ENCODE peak calls at places on chromosomes 2 and 18, in six cellular contexts. One of them, this sample, is unnamed.

GRCh38 chr2:74424139-74424992 is 2.8 kb downstream of the WDR54 start:
- DNase-seq in Peyer's patch: no peak
- DNase-seq in GM13976: no peak
- DNase-seq in left lung: no peak
- DNase-seq in BE2C: no peak
- DNase-seq in CD8-positive, alpha-beta T cell: no peak
- DNase-seq in this sample: no peak

GRCh38 chr2:1802046-1802445 is 57.7 kb upstream of the PXDN start:
- DNase-seq in Peyer's patch: no peak
- DNase-seq in GM13976: no peak
- DNase-seq in left lung: no peak
- DNase-seq in BE2C: no peak
- DNase-seq in CD8-positive, alpha-beta T cell: no peak
- DNase-seq in this sample: no peak

GRCh38 chr2:12169060-12169406 is 422.6 kb downstream of the LPIN1 start:
- DNase-seq in Peyer's patch: no peak
- DNase-seq in GM13976: no peak
- DNase-seq in left lung: peak; percentile 44
- DNase-seq in BE2C: no peak
- DNase-seq in CD8-positive, alpha-beta T cell: no peak
- DNase-seq in this sample: no peak

GRCh38 chr18:8215741-8216140 is 393.5 kb upstream of the RAB12 start:
- DNase-seq in Peyer's patch: no peak
- DNase-seq in GM13976: no peak
- DNase-seq in left lung: no peak
- DNase-seq in BE2C: no peak
- DNase-seq in CD8-positive, alpha-beta T cell: no peak
- DNase-seq in this sample: no peak

GRCh38 chr2:47028846-47029560 is 113.4 kb upstream of the MCFD2 start:
- DNase-seq in Peyer's patch: no peak
- DNase-seq in GM13976: no peak
- DNase-seq in left lung: no peak
- DNase-seq in BE2C: no peak
- DNase-seq in CD8-positive, alpha-beta T cell: no peak
- DNase-seq in this sample: no peak

GRCh38 chr18:10705786-10706185 is 180.0 kb downstream of the NAPG start:
- DNase-seq in Peyer's patch: no peak
- DNase-seq in GM13976: no peak
- DNase-seq in left lung: no peak
- DNase-seq in BE2C: no peak
- DNase-seq in CD8-positive, alpha-beta T cell: no peak
- DNase-seq in this sample: no peak

GRCh38 chr18:6405237-6406074 is 9.3 kb downstream of the L3MBTL4 start:
- DNase-seq in Peyer's patch: no peak
- DNase-seq in GM13976: no peak
- DNase-seq in left lung: no peak
- DNase-seq in BE2C: no peak
- DNase-seq in CD8-positive, alpha-beta T cell: no peak
- DNase-seq in this sample: no peak

GRCh38 chr2:122651780-122652179 is 896.3 kb downstream of the TSN start:
- DNase-seq in Peyer's patch: no peak
- DNase-seq in GM13976: no peak
- DNase-seq in left lung: no peak
- DNase-seq in BE2C: no peak
- DNase-seq in CD8-positive, alpha-beta T cell: no peak
- DNase-seq in this sample: no peak

GRCh38 chr2:239893236-239893515 is 132.0 kb downstream of the NDUFA10 start:
- DNase-seq in Peyer's patch: no peak
- DNase-seq in GM13976: no peak
- DNase-seq in left lung: no peak
- DNase-seq in BE2C: peak; percentile 54
- DNase-seq in CD8-positive, alpha-beta T cell: no peak
- DNase-seq in this sample: no peak

DNA sequence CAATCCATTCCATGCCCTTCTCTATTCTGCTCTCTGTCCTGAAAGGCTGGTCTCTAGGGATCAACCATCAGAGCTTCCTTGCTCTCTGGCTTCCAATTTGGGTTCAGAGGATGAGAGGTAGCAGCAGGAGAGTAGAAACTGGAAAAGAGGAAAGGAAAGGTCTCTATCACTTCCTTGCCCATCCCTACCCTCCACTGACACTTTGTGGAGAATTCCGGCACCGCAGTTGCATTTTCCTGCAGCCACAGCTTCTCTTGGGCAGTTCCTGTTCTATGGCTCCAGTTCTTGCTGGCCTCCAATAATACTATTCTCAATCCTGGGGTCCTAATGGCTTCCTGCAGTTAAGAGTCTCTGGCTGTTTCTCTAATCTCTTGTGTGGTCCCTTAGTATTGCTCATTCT is 13.3 kb upstream of the IMPACT start:
- DNase-seq in Peyer's patch: no peak
- DNase-seq in GM13976: no peak
- DNase-seq in left lung: no peak
- DNase-seq in BE2C: peak; percentile 8
- DNase-seq in CD8-positive, alpha-beta T cell: no peak
- DNase-seq in this sample: no peak
- TF ChIP-seq CTCF in Peyer's patch: no peak
- TF ChIP-seq CTCF in GM13976: no peak
- TF ChIP-seq CTCF in left lung: peak; percentile 48
- TF ChIP-seq CTCF in BE2C: peak; percentile 43
- TF ChIP-seq CTCF in CD8-positive, alpha-beta T cell: no peak
- TF ChIP-seq CTCF in this sample: no peak

GRCh38 chr2:196431957-196432356 is 207.6 kb upstream of the CCDC150 start:
- DNase-seq in Peyer's patch: no peak
- DNase-seq in GM13976: no peak
- DNase-seq in left lung: no peak
- DNase-seq in BE2C: peak; percentile 44
- DNase-seq in CD8-positive, alpha-beta T cell: no peak
- DNase-seq in this sample: no peak
- TF ChIP-seq CTCF in Peyer's patch: no peak
- TF ChIP-seq CTCF in GM13976: no peak
- TF ChIP-seq CTCF in left lung: no peak
- TF ChIP-seq CTCF in BE2C: peak; percentile 81
- TF ChIP-seq CTCF in CD8-positive, alpha-beta T cell: no peak
- TF ChIP-seq CTCF in this sample: no peak

DNA sequence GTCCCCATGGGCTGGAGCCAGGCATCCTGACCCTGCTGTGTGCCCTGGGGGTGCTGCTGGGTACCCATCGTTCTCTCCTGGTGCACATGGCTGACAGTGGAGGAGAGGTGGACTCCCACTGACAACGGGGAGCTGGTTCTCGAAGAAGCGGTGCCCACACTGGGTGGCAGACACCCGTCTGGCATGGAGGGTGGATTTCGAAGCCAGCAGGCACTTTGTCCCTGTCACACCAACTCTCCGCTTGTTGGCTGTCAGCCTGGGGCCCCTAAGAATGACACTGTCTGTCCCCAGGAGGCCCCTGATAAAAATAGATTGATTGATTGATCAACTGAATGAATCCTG is 55.4 kb downstream of the RTP5 start:
- DNase-seq in Peyer's patch: no peak
- DNase-seq in GM13976: no peak
- DNase-seq in left lung: no peak
- DNase-seq in BE2C: no peak
- DNase-seq in CD8-positive, alpha-beta T cell: no peak
- DNase-seq in this sample: no peak
- TF ChIP-seq CTCF in Peyer's patch: no peak
- TF ChIP-seq CTCF in GM13976: no peak
- TF ChIP-seq CTCF in left lung: no peak
- TF ChIP-seq CTCF in BE2C: no peak
- TF ChIP-seq CTCF in CD8-positive, alpha-beta T cell: no peak
- TF ChIP-seq CTCF in this sample: no peak

DNA sequence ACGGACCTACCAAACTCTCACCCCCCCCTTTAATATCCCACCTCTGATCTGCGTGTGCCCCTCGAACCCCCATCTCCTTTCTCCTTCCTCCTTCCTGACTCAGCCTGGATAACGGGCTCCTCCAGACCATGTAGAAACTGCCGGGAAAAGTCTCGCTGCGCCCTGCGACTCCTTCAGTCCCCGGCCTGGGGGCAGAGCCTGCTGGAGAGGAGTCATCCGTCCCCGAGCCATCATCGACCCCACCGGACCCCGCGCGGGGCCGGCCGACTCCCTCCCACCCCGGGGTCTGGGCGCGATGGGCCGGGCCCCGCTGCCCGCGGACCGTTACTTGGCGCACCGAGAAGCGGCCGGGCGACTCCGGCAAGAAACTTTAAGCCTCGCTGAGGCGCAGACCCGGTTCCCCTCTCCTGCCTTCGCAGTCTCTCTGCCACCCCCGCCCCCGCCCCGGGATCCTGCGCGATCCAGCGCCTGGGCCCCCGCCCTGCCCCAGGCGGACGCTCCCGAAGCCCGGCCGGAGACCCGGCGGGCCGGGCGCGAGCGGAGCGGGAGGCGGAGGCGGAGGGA is 3.4 kb downstream of the ZEB2 start:
- DNase-seq in Peyer's patch: no peak
- DNase-seq in GM13976: no peak
- DNase-seq in left lung: no peak
- DNase-seq in BE2C: no peak
- DNase-seq in CD8-positive, alpha-beta T cell: no peak
- DNase-seq in this sample: no peak
- TF ChIP-seq CTCF in Peyer's patch: no peak
- TF ChIP-seq CTCF in GM13976: no peak
- TF ChIP-seq CTCF in left lung: no peak
- TF ChIP-seq CTCF in BE2C: no peak
- TF ChIP-seq CTCF in CD8-positive, alpha-beta T cell: no peak
- TF ChIP-seq CTCF in this sample: no peak

GRCh38 chr2:44894058-44894457 is 47.4 kb upstream of the SIX3 start:
- DNase-seq in Peyer's patch: no peak
- DNase-seq in GM13976: peak; percentile 50
- DNase-seq in left lung: no peak
- DNase-seq in BE2C: no peak
- DNase-seq in CD8-positive, alpha-beta T cell: no peak
- DNase-seq in this sample: peak; percentile 62

GRCh38 chr2:44902767-44903166 is 38.7 kb upstream of the SIX3 start:
- DNase-seq in Peyer's patch: no peak
- DNase-seq in GM13976: no peak
- DNase-seq in left lung: no peak
- DNase-seq in BE2C: no peak
- DNase-seq in CD8-positive, alpha-beta T cell: no peak
- DNase-seq in this sample: no peak

GRCh38 chr2:44902178-44902577 is 39.3 kb upstream of the SIX3 start:
- DNase-seq in Peyer's patch: no peak
- DNase-seq in GM13976: no peak
- DNase-seq in left lung: no peak
- DNase-seq in BE2C: no peak
- DNase-seq in CD8-positive, alpha-beta T cell: no peak
- DNase-seq in this sample: no peak

GRCh38 chr2:44895061-44895460 is 46.4 kb upstream of the SIX3 start:
- DNase-seq in Peyer's patch: no peak
- DNase-seq in GM13976: no peak
- DNase-seq in left lung: no peak
- DNase-seq in BE2C: no peak
- DNase-seq in CD8-positive, alpha-beta T cell: no peak
- DNase-seq in this sample: no peak

DNA sequence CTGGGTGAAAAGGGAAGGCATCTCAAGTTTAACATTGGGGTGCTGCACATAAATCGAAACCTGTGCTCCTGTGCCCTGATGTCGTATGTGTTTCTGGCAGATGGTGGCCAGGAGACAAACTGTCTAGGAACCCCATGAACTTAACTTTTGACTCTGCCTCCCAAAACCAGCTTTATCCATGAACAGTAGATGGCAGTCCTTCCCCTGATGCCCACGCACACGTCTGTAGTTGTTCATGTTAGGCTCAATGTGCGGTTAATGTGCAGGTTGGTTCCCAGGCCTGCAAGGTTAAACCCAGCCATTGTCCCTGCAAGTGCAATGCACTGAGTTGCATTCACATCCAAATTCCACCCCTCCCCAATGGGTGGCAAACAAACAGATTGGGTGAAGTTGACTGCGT is 44.1 kb upstream of the SIX3 start:
- DNase-seq in Peyer's patch: no peak
- DNase-seq in GM13976: no peak
- DNase-seq in left lung: no peak
- DNase-seq in BE2C: no peak
- DNase-seq in CD8-positive, alpha-beta T cell: no peak
- DNase-seq in this sample: no peak
- TF ChIP-seq CTCF in Peyer's patch: no peak
- TF ChIP-seq CTCF in GM13976: no peak
- TF ChIP-seq CTCF in left lung: no peak
- TF ChIP-seq CTCF in BE2C: peak; percentile 45
- TF ChIP-seq CTCF in CD8-positive, alpha-beta T cell: no peak
- TF ChIP-seq CTCF in this sample: no peak

DNA sequence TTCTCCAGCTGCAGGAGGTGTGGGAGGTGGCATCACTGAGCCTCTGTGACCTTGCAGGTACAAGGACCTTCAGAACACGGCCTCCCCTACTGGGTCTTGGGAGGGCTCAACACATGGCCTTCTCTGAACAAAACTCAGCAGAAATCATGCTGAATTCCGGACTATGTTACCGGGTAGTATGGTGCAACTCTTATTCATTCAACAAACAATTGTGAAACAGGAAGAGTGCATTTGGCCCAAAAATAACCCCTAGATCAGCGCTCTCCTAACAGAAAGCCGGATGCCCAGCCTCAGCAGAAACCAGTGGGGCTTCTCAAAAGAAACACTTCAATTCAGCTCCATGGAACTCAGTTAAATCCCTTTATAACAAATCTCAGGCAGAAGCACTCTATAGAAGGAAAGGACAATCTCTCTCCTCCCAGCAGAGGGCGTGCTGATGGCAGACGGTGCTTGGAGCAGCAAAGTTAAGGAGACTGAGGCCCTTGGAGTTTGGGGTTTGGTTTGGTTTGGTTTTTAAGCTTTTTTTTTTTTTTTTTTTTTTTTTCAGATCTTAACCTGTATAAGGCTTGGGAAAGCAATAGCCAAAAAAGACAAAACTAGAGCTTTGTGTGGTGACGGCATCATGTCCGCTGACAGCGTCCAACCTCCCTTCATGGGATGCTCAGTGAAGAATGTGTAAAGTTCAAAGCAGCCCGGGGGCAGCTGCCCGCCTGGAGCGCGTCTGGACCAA is 104.2 kb upstream of the SALL3 start:
- DNase-seq in Peyer's patch: no peak
- DNase-seq in GM13976: peak; percentile 58
- DNase-seq in left lung: no peak
- DNase-seq in BE2C: peak; percentile 21
- DNase-seq in CD8-positive, alpha-beta T cell: no peak
- DNase-seq in this sample: no peak
- TF ChIP-seq CTCF in Peyer's patch: peak; percentile 29
- TF ChIP-seq CTCF in GM13976: peak; percentile 37
- TF ChIP-seq CTCF in left lung: peak; percentile 55
- TF ChIP-seq CTCF in BE2C: peak; percentile 58
- TF ChIP-seq CTCF in CD8-positive, alpha-beta T cell: peak; percentile 16
- TF ChIP-seq CTCF in this sample: peak; percentile 36

DNA sequence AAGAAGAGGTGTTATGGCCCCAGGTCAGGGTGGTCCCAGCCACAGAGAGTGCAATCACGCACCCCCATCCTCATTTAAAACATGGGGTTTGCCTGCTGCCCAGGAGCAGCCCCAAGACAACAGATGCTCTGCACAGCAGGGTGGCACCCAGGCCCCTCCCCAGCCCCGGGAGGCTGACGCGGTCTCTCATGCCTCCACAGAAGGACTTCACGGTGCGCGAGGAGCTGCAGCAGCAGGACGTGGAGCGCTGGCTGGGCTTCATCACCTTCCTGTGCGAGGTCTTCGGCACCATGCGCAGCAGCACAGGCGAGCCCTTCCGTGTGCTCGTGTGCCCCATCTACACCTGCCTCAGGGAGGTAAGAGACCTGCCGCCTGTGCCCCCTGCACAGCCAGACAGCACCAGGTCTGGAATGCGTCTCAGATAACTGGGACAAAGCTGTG is 133.7 kb downstream of the SMAD7 start:
- DNase-seq in Peyer's patch: peak; percentile 9
- DNase-seq in GM13976: no peak
- DNase-seq in left lung: peak; percentile 22
- DNase-seq in BE2C: no peak
- DNase-seq in CD8-positive, alpha-beta T cell: no peak
- DNase-seq in this sample: no peak
- TF ChIP-seq CTCF in Peyer's patch: no peak
- TF ChIP-seq CTCF in GM13976: no peak
- TF ChIP-seq CTCF in left lung: no peak
- TF ChIP-seq CTCF in BE2C: no peak
- TF ChIP-seq CTCF in CD8-positive, alpha-beta T cell: no peak
- TF ChIP-seq CTCF in this sample: no peak